ENCODE peak calls at places on chromosomes 3 and 15, in nine cellular contexts. One of them, this sample, is unnamed. For H3K27me3, the result is how much of the 10 kb centered on the place peaks cover.

GRCh38 chr3:159856496-159857098 is 132.0 kb upstream of the IL12A start:
- DNase-seq in GM23338: no peak
- DNase-seq in GM23248: no peak
- DNase-seq in hepatocyte: no peak
- DNase-seq in PC-3: no peak
- DNase-seq in suprapubic skin: no peak
- DNase-seq in CD8-positive, alpha-beta memory T cell: no peak
- DNase-seq in fibroblast of lung: no peak
- DNase-seq in NT2/D1: no peak
- DNase-seq in this sample: no peak

GRCh38 chr3:114508208-114508607 is 214.4 kb downstream of the TIGIT start:
- DNase-seq in GM23338: no peak
- DNase-seq in GM23248: no peak
- DNase-seq in hepatocyte: no peak
- DNase-seq in PC-3: no peak
- DNase-seq in suprapubic skin: no peak
- DNase-seq in CD8-positive, alpha-beta memory T cell: no peak
- DNase-seq in fibroblast of lung: no peak
- DNase-seq in NT2/D1: no peak
- DNase-seq in this sample: no peak

GRCh38 chr3:8406479-8406878 is 95.1 kb upstream of the LMCD1 start:
- DNase-seq in GM23338: no peak
- DNase-seq in GM23248: no peak
- DNase-seq in hepatocyte: no peak
- DNase-seq in PC-3: no peak
- DNase-seq in suprapubic skin: no peak
- DNase-seq in CD8-positive, alpha-beta memory T cell: no peak
- DNase-seq in fibroblast of lung: no peak
- DNase-seq in NT2/D1: no peak
- DNase-seq in this sample: no peak

GRCh38 chr3:186461141-186461540 is 83.0 kb downstream of the CRYGS start:
- DNase-seq in GM23338: no peak
- DNase-seq in GM23248: peak
- DNase-seq in hepatocyte: no peak
- DNase-seq in PC-3: peak
- DNase-seq in suprapubic skin: no peak
- DNase-seq in CD8-positive, alpha-beta memory T cell: no peak
- DNase-seq in fibroblast of lung: peak
- DNase-seq in NT2/D1: no peak
- DNase-seq in this sample: peak

GRCh38 chr15:91522609-91523332 is 330.7 kb upstream of the SLCO3A1 start:
- DNase-seq in GM23338: peak
- DNase-seq in GM23248: peak
- DNase-seq in hepatocyte: no peak
- DNase-seq in PC-3: peak
- DNase-seq in suprapubic skin: no peak
- DNase-seq in CD8-positive, alpha-beta memory T cell: no peak
- DNase-seq in fibroblast of lung: peak
- DNase-seq in NT2/D1: no peak
- DNase-seq in this sample: peak

GRCh38 chr15:22226034-22226790 is 145.9 kb downstream of the OR4M2 start:
- DNase-seq in GM23338: no peak
- DNase-seq in GM23248: no peak
- DNase-seq in hepatocyte: no peak
- DNase-seq in PC-3: no peak
- DNase-seq in suprapubic skin: no peak
- DNase-seq in CD8-positive, alpha-beta memory T cell: no peak
- DNase-seq in fibroblast of lung: no peak
- DNase-seq in NT2/D1: no peak
- DNase-seq in this sample: no peak

GRCh38 chr15:68210821-68211655 is 5.9 kb upstream of the CALML4 start:
- DNase-seq in GM23338: peak
- DNase-seq in GM23248: peak
- DNase-seq in hepatocyte: peak
- DNase-seq in PC-3: peak
- DNase-seq in suprapubic skin: peak
- DNase-seq in CD8-positive, alpha-beta memory T cell: peak
- DNase-seq in fibroblast of lung: peak
- DNase-seq in NT2/D1: peak
- DNase-seq in this sample: no peak

GRCh38 chr3:45756055-45756454 is 40.3 kb downstream of the SLC6A20 start:
- DNase-seq in GM23338: no peak
- DNase-seq in GM23248: no peak
- DNase-seq in hepatocyte: no peak
- DNase-seq in PC-3: no peak
- DNase-seq in suprapubic skin: no peak
- DNase-seq in CD8-positive, alpha-beta memory T cell: no peak
- DNase-seq in fibroblast of lung: no peak
- DNase-seq in NT2/D1: no peak
- DNase-seq in this sample: no peak

GRCh38 chr3:157467165-157467564 is 30.5 kb downstream of the PTX3 start:
- DNase-seq in GM23338: no peak
- DNase-seq in GM23248: peak
- DNase-seq in hepatocyte: no peak
- DNase-seq in PC-3: peak
- DNase-seq in suprapubic skin: no peak
- DNase-seq in CD8-positive, alpha-beta memory T cell: no peak
- DNase-seq in fibroblast of lung: peak
- DNase-seq in NT2/D1: no peak
- DNase-seq in this sample: peak

GRCh38 chr15:100438570-100438969 is 90.2 kb downstream of the CERS3 start:
- DNase-seq in GM23338: no peak
- DNase-seq in GM23248: peak
- DNase-seq in hepatocyte: peak
- DNase-seq in PC-3: peak
- DNase-seq in suprapubic skin: peak
- DNase-seq in CD8-positive, alpha-beta memory T cell: no peak
- DNase-seq in fibroblast of lung: peak
- DNase-seq in NT2/D1: no peak
- DNase-seq in this sample: peak

GRCh38 chr3:147887797-147888196 is 478.6 kb downstream of the ZIC1 start:
- DNase-seq in GM23338: no peak
- DNase-seq in GM23248: no peak
- DNase-seq in hepatocyte: no peak
- DNase-seq in PC-3: no peak
- DNase-seq in suprapubic skin: no peak
- DNase-seq in CD8-positive, alpha-beta memory T cell: no peak
- DNase-seq in fibroblast of lung: no peak
- DNase-seq in NT2/D1: no peak
- DNase-seq in this sample: no peak

GRCh38 chr3:120641696-120642246 is 40.3 kb downstream of the HGD start:
- DNase-seq in GM23338: no peak
- DNase-seq in GM23248: no peak
- DNase-seq in hepatocyte: no peak
- DNase-seq in PC-3: no peak
- DNase-seq in suprapubic skin: no peak
- DNase-seq in CD8-positive, alpha-beta memory T cell: no peak
- DNase-seq in fibroblast of lung: no peak
- DNase-seq in NT2/D1: no peak
- DNase-seq in this sample: no peak

GRCh38 chr3:124322309-124322880 is 330.5 kb upstream of the ROPN1 start:
- DNase-seq in GM23338: no peak
- DNase-seq in GM23248: no peak
- DNase-seq in hepatocyte: no peak
- DNase-seq in PC-3: peak
- DNase-seq in suprapubic skin: no peak
- DNase-seq in CD8-positive, alpha-beta memory T cell: no peak
- DNase-seq in fibroblast of lung: peak
- DNase-seq in NT2/D1: no peak
- DNase-seq in this sample: peak

GRCh38 chr3:124329723-124330122 is 337.8 kb upstream of the ROPN1 start:
- DNase-seq in GM23338: no peak
- DNase-seq in GM23248: no peak
- DNase-seq in hepatocyte: no peak
- DNase-seq in PC-3: no peak
- DNase-seq in suprapubic skin: no peak
- DNase-seq in CD8-positive, alpha-beta memory T cell: no peak
- DNase-seq in fibroblast of lung: no peak
- DNase-seq in NT2/D1: no peak
- DNase-seq in this sample: no peak

GRCh38 chr3:124322966-124323365 is 331.0 kb upstream of the ROPN1 start:
- DNase-seq in GM23338: no peak
- DNase-seq in GM23248: no peak
- DNase-seq in hepatocyte: no peak
- DNase-seq in PC-3: no peak
- DNase-seq in suprapubic skin: no peak
- DNase-seq in CD8-positive, alpha-beta memory T cell: no peak
- DNase-seq in fibroblast of lung: peak
- DNase-seq in NT2/D1: no peak
- DNase-seq in this sample: peak

DNA sequence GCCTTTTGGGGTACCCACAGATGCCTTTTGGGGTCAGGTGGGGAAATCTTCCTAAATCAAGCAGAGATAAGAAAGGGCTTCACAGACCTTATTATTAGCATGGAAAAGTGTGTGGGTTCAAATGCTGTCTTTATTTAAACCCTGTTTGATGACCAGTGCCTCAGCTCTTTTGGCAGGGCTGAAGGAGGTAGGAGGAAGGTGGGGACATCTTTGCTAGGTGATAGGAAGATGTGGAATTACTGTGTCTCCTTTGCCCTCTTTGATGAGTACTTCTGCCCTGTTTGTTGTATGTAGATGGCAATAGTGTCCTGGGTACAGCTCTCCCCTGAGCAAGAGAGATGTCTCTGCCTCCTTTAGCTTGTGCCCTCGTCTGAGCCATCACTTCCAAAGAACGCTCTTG is 333.3 kb upstream of the ROPN1 start:
- DNase-seq in GM23338: no peak
- DNase-seq in GM23248: no peak
- DNase-seq in hepatocyte: no peak
- DNase-seq in PC-3: no peak
- DNase-seq in suprapubic skin: no peak
- DNase-seq in CD8-positive, alpha-beta memory T cell: no peak
- DNase-seq in fibroblast of lung: no peak
- DNase-seq in NT2/D1: no peak
- DNase-seq in this sample: no peak
- H3K27me3 ChIP-seq in GM23338: under half
- H3K27me3 ChIP-seq in GM23248: under half
- H3K27me3 ChIP-seq in hepatocyte: under half
- H3K27me3 ChIP-seq in PC-3: under half
- H3K27me3 ChIP-seq in suprapubic skin: under half
- H3K27me3 ChIP-seq in CD8-positive, alpha-beta memory T cell: under half
- H3K27me3 ChIP-seq in fibroblast of lung: under half
- H3K27me3 ChIP-seq in NT2/D1: under half
- H3K27me3 ChIP-seq in this sample: under half

DNA sequence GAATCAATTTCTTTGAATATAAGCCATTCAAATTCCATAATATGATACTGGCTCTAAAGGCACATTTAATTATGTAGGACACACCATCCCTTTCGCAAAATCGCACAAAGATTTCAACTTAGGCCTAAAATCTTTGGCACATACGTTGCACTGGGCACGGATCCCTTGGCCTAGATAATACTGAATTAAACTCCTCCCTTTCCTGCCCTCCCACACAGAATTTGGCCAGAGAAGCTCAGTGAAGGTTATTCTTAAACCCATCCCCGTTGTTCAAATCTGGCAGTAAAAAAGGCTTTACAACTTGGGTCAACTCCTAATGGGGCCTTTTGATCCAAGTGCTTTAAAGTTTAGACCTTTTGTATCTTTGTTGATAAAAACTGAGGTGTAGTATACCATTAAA is 247.2 kb downstream of the PTPRG start:
- DNase-seq in GM23338: no peak
- DNase-seq in GM23248: peak
- DNase-seq in hepatocyte: no peak
- DNase-seq in PC-3: no peak
- DNase-seq in suprapubic skin: no peak
- DNase-seq in CD8-positive, alpha-beta memory T cell: no peak
- DNase-seq in fibroblast of lung: peak
- DNase-seq in NT2/D1: no peak
- DNase-seq in this sample: no peak
- H3K27me3 ChIP-seq in GM23338: under half
- H3K27me3 ChIP-seq in GM23248: under half
- H3K27me3 ChIP-seq in hepatocyte: under half
- H3K27me3 ChIP-seq in PC-3: under half
- H3K27me3 ChIP-seq in suprapubic skin: under half
- H3K27me3 ChIP-seq in CD8-positive, alpha-beta memory T cell: under half
- H3K27me3 ChIP-seq in fibroblast of lung: under half
- H3K27me3 ChIP-seq in NT2/D1: under half
- H3K27me3 ChIP-seq in this sample: under half

DNA sequence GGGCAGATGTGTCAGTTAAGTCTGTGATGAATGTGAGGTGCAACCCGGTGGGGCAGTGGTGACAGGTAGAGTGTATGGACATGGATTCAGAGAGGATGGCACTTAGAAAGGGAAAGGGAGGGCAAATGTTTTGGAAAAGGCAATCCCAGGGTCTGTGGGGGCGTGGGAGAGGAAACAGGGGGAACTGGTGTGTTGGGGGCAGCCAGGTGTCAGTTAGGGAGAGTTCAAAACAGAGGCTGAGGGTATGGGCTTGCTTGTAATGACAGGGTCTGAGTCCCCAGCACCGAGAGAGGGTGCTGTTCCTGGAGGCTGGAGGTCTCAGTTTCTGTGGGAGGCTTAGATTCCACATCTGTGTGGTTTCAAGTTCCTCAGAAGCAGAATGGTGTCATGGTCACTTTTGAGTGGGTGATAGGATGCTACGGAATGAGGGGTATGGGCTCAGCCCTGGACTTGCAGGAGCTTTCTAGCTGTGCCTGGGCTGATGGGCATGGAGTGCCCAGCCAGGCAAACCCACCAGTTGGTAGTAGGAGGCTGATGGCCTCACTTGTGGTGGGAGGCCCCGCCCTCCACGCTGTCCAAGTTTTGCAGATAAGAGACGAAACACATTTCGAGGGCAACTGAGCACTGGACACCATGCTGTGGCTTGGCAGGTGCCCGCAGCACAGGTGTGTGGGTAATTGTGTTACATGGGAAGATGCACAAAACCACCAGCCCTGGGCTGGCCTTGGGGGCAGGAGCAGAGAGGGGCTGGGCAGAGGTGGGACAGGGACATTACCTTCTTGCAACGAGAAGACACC is 209.5 kb downstream of the RPLP1 start:
- DNase-seq in GM23338: no peak
- DNase-seq in GM23248: no peak
- DNase-seq in hepatocyte: no peak
- DNase-seq in PC-3: no peak
- DNase-seq in suprapubic skin: no peak
- DNase-seq in CD8-positive, alpha-beta memory T cell: no peak
- DNase-seq in fibroblast of lung: no peak
- DNase-seq in NT2/D1: no peak
- DNase-seq in this sample: no peak
- H3K27me3 ChIP-seq in GM23338: under half
- H3K27me3 ChIP-seq in GM23248: under half
- H3K27me3 ChIP-seq in hepatocyte: under half
- H3K27me3 ChIP-seq in PC-3: under half
- H3K27me3 ChIP-seq in suprapubic skin: under half
- H3K27me3 ChIP-seq in CD8-positive, alpha-beta memory T cell: under half
- H3K27me3 ChIP-seq in fibroblast of lung: under half
- H3K27me3 ChIP-seq in NT2/D1: under half
- H3K27me3 ChIP-seq in this sample: under half

DNA sequence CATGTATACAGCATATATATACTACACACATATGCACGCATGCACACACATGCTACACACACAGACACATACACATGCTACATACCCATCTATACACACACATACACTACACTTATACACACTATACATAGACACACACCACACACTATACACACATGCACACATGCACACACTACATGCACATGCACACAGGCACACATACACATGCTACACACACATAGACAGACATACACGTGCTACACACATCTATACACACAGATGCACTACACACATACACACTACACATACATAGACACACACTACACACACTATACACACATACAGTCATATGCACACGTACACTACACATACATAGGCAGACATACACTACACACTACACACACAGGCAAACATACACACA is 51.2 kb upstream of the PRR20G start:
- DNase-seq in GM23338: no peak
- DNase-seq in GM23248: no peak
- DNase-seq in hepatocyte: no peak
- DNase-seq in PC-3: no peak
- DNase-seq in suprapubic skin: no peak
- DNase-seq in CD8-positive, alpha-beta memory T cell: no peak
- DNase-seq in fibroblast of lung: no peak
- DNase-seq in NT2/D1: no peak
- DNase-seq in this sample: no peak
- H3K27me3 ChIP-seq in GM23338: under half
- H3K27me3 ChIP-seq in GM23248: under half
- H3K27me3 ChIP-seq in hepatocyte: under half
- H3K27me3 ChIP-seq in PC-3: under half
- H3K27me3 ChIP-seq in suprapubic skin: under half
- H3K27me3 ChIP-seq in CD8-positive, alpha-beta memory T cell: under half
- H3K27me3 ChIP-seq in fibroblast of lung: under half
- H3K27me3 ChIP-seq in NT2/D1: under half
- H3K27me3 ChIP-seq in this sample: under half

This sample was measured in astrocyte.